ENCODE peak calls at places on chromosomes 11 and 22, in ten cellular contexts. One of them, this sample, is unnamed.

GRCh38 chr22:49925525-49926128 is 7.2 kb downstream of the CRELD2 start:
- DNase-seq in HCT116: no peak
- DNase-seq in A549: no peak
- DNase-seq in ovary: no peak
- DNase-seq in mesendoderm: no peak
- DNase-seq in left ventricle myocardium inferior: no peak
- DNase-seq in heart right ventricle: no peak
- DNase-seq in suprapubic skin: no peak
- DNase-seq in left lung: peak; percentile 70
- DNase-seq in tibial artery: no peak
- DNase-seq in this sample: no peak

GRCh38 chr11:14414470-14415461 is 55.8 kb upstream of the RRAS2 start:
- DNase-seq in HCT116: no peak
- DNase-seq in A549: no peak
- DNase-seq in ovary: no peak
- DNase-seq in mesendoderm: peak; percentile 56
- DNase-seq in left ventricle myocardium inferior: no peak
- DNase-seq in heart right ventricle: no peak
- DNase-seq in suprapubic skin: no peak
- DNase-seq in left lung: no peak
- DNase-seq in tibial artery: no peak
- DNase-seq in this sample: no peak

GRCh38 chr11:20415432-20415831 is 27.9 kb downstream of the PRMT3 start:
- DNase-seq in HCT116: no peak
- DNase-seq in A549: no peak
- DNase-seq in ovary: no peak
- DNase-seq in mesendoderm: no peak
- DNase-seq in left ventricle myocardium inferior: no peak
- DNase-seq in heart right ventricle: no peak
- DNase-seq in suprapubic skin: no peak
- DNase-seq in left lung: no peak
- DNase-seq in tibial artery: no peak
- DNase-seq in this sample: no peak

GRCh38 chr11:100205926-100206325 is 481.2 kb upstream of the ARHGAP42 start:
- DNase-seq in HCT116: no peak
- DNase-seq in A549: no peak
- DNase-seq in ovary: no peak
- DNase-seq in mesendoderm: no peak
- DNase-seq in left ventricle myocardium inferior: no peak
- DNase-seq in heart right ventricle: no peak
- DNase-seq in suprapubic skin: no peak
- DNase-seq in left lung: no peak
- DNase-seq in tibial artery: no peak
- DNase-seq in this sample: no peak

GRCh38 chr11:75600356-75600755 is 38.3 kb downstream of the SERPINH1 start:
- DNase-seq in HCT116: no peak
- DNase-seq in A549: no peak
- DNase-seq in ovary: no peak
- DNase-seq in mesendoderm: no peak
- DNase-seq in left ventricle myocardium inferior: no peak
- DNase-seq in heart right ventricle: no peak
- DNase-seq in suprapubic skin: no peak
- DNase-seq in left lung: no peak
- DNase-seq in tibial artery: no peak
- DNase-seq in this sample: no peak

GRCh38 chr11:101552893-101553292 is 30.9 kb downstream of the TRPC6 start:
- DNase-seq in HCT116: no peak
- DNase-seq in A549: no peak
- DNase-seq in ovary: no peak
- DNase-seq in mesendoderm: no peak
- DNase-seq in left ventricle myocardium inferior: no peak
- DNase-seq in heart right ventricle: no peak
- DNase-seq in suprapubic skin: no peak
- DNase-seq in left lung: no peak
- DNase-seq in tibial artery: no peak
- DNase-seq in this sample: no peak

GRCh38 chr11:128859563-128860441 is 7.3 kb downstream of the KCNJ1 start:
- DNase-seq in HCT116: peak; percentile 68
- DNase-seq in A549: peak; percentile 24
- DNase-seq in ovary: peak; percentile 41
- DNase-seq in mesendoderm: peak; percentile 85
- DNase-seq in left ventricle myocardium inferior: peak; percentile 76
- DNase-seq in heart right ventricle: peak; percentile 80
- DNase-seq in suprapubic skin: no peak
- DNase-seq in left lung: peak; percentile 93
- DNase-seq in tibial artery: peak; percentile 72
- DNase-seq in this sample: no peak

GRCh38 chr22:44033689-44034088 is 9.6 kb downstream of the PARVB start:
- DNase-seq in HCT116: no peak
- DNase-seq in A549: no peak
- DNase-seq in ovary: no peak
- DNase-seq in mesendoderm: peak; percentile 25
- DNase-seq in left ventricle myocardium inferior: no peak
- DNase-seq in heart right ventricle: no peak
- DNase-seq in suprapubic skin: no peak
- DNase-seq in left lung: peak; percentile 30
- DNase-seq in tibial artery: no peak
- DNase-seq in this sample: peak; percentile 82

GRCh38 chr11:64372802-64373597 is 14.0 kb downstream of the RPS6KA4 start:
- DNase-seq in HCT116: peak; percentile 92
- DNase-seq in A549: peak; percentile 88
- DNase-seq in ovary: no peak
- DNase-seq in mesendoderm: peak; percentile 37
- DNase-seq in left ventricle myocardium inferior: no peak
- DNase-seq in heart right ventricle: no peak
- DNase-seq in suprapubic skin: no peak
- DNase-seq in left lung: no peak
- DNase-seq in tibial artery: no peak
- DNase-seq in this sample: no peak

GRCh38 chr22:40485813-40486610 is 115.6 kb downstream of the SGSM3 start:
- DNase-seq in HCT116: no peak
- DNase-seq in A549: no peak
- DNase-seq in ovary: no peak
- DNase-seq in mesendoderm: no peak
- DNase-seq in left ventricle myocardium inferior: no peak
- DNase-seq in heart right ventricle: no peak
- DNase-seq in suprapubic skin: no peak
- DNase-seq in left lung: no peak
- DNase-seq in tibial artery: no peak
- DNase-seq in this sample: peak; percentile 75

GRCh38 chr22:44659140-44659539 is 42.9 kb upstream of the PRR5 start:
- DNase-seq in HCT116: no peak
- DNase-seq in A549: no peak
- DNase-seq in ovary: no peak
- DNase-seq in mesendoderm: no peak
- DNase-seq in left ventricle myocardium inferior: no peak
- DNase-seq in heart right ventricle: no peak
- DNase-seq in suprapubic skin: peak; percentile 70
- DNase-seq in left lung: peak; percentile 61
- DNase-seq in tibial artery: no peak
- DNase-seq in this sample: peak; percentile 40

GRCh38 chr11:3080733-3081385 is 23.6 kb upstream of the CARS1 start:
- DNase-seq in HCT116: no peak
- DNase-seq in A549: no peak
- DNase-seq in ovary: no peak
- DNase-seq in mesendoderm: no peak
- DNase-seq in left ventricle myocardium inferior: no peak
- DNase-seq in heart right ventricle: no peak
- DNase-seq in suprapubic skin: no peak
- DNase-seq in left lung: no peak
- DNase-seq in tibial artery: no peak
- DNase-seq in this sample: no peak

GRCh38 chr11:3080104-3080503 is 22.9 kb upstream of the CARS1 start:
- DNase-seq in HCT116: no peak
- DNase-seq in A549: no peak
- DNase-seq in ovary: no peak
- DNase-seq in mesendoderm: no peak
- DNase-seq in left ventricle myocardium inferior: no peak
- DNase-seq in heart right ventricle: no peak
- DNase-seq in suprapubic skin: no peak
- DNase-seq in left lung: no peak
- DNase-seq in tibial artery: no peak
- DNase-seq in this sample: no peak

GRCh38 chr11:3074912-3075589 is 17.8 kb upstream of the CARS1 start:
- DNase-seq in HCT116: no peak
- DNase-seq in A549: no peak
- DNase-seq in ovary: no peak
- DNase-seq in mesendoderm: no peak
- DNase-seq in left ventricle myocardium inferior: no peak
- DNase-seq in heart right ventricle: no peak
- DNase-seq in suprapubic skin: no peak
- DNase-seq in left lung: no peak
- DNase-seq in tibial artery: no peak
- DNase-seq in this sample: no peak

GRCh38 chr11:3077174-3077839 is 20.1 kb upstream of the CARS1 start:
- DNase-seq in HCT116: no peak
- DNase-seq in A549: no peak
- DNase-seq in ovary: no peak
- DNase-seq in mesendoderm: no peak
- DNase-seq in left ventricle myocardium inferior: no peak
- DNase-seq in heart right ventricle: no peak
- DNase-seq in suprapubic skin: no peak
- DNase-seq in left lung: no peak
- DNase-seq in tibial artery: no peak
- DNase-seq in this sample: no peak

GRCh38 chr11:3077846-3078440 is 20.7 kb upstream of the CARS1 start:
- DNase-seq in HCT116: no peak
- DNase-seq in A549: no peak
- DNase-seq in ovary: no peak
- DNase-seq in mesendoderm: no peak
- DNase-seq in left ventricle myocardium inferior: no peak
- DNase-seq in heart right ventricle: no peak
- DNase-seq in suprapubic skin: no peak
- DNase-seq in left lung: no peak
- DNase-seq in tibial artery: no peak
- DNase-seq in this sample: no peak
- H3K27ac ChIP-seq in HCT116: no peak overlapping the region
- H3K27ac ChIP-seq in A549: no peak overlapping the region
- H3K27ac ChIP-seq in ovary: no peak overlapping the region
- H3K27ac ChIP-seq in mesendoderm: no peak overlapping the region
- H3K27ac ChIP-seq in left ventricle myocardium inferior: no peak overlapping the region
- H3K27ac ChIP-seq in heart right ventricle: no peak overlapping the region
- H3K27ac ChIP-seq in suprapubic skin: no peak overlapping the region
- H3K27ac ChIP-seq in left lung: no peak overlapping the region
- H3K27ac ChIP-seq in tibial artery: no peak overlapping the region
- H3K27ac ChIP-seq in this sample: no peak overlapping the region

GRCh38 chr11:11442791-11443190 is 89.7 kb upstream of the CSNK2A3 start:
- DNase-seq in HCT116: no peak
- DNase-seq in A549: no peak
- DNase-seq in ovary: no peak
- DNase-seq in mesendoderm: no peak
- DNase-seq in left ventricle myocardium inferior: no peak
- DNase-seq in heart right ventricle: no peak
- DNase-seq in suprapubic skin: no peak
- DNase-seq in left lung: no peak
- DNase-seq in tibial artery: no peak
- DNase-seq in this sample: no peak

GRCh38 chr11:11445441-11446185 is 92.6 kb upstream of the CSNK2A3 start:
- DNase-seq in HCT116: no peak
- DNase-seq in A549: no peak
- DNase-seq in ovary: no peak
- DNase-seq in mesendoderm: no peak
- DNase-seq in left ventricle myocardium inferior: no peak
- DNase-seq in heart right ventricle: no peak
- DNase-seq in suprapubic skin: no peak
- DNase-seq in left lung: no peak
- DNase-seq in tibial artery: no peak
- DNase-seq in this sample: no peak

GRCh38 chr11:11444800-11445126 is 91.7 kb upstream of the CSNK2A3 start:
- DNase-seq in HCT116: no peak
- DNase-seq in A549: no peak
- DNase-seq in ovary: no peak
- DNase-seq in mesendoderm: no peak
- DNase-seq in left ventricle myocardium inferior: no peak
- DNase-seq in heart right ventricle: no peak
- DNase-seq in suprapubic skin: no peak
- DNase-seq in left lung: no peak
- DNase-seq in tibial artery: no peak
- DNase-seq in this sample: no peak

GRCh38 chr11:11446562-11446961 is 93.5 kb upstream of the CSNK2A3 start:
- DNase-seq in HCT116: no peak
- DNase-seq in A549: no peak
- DNase-seq in ovary: no peak
- DNase-seq in mesendoderm: peak; percentile 18
- DNase-seq in left ventricle myocardium inferior: no peak
- DNase-seq in heart right ventricle: no peak
- DNase-seq in suprapubic skin: no peak
- DNase-seq in left lung: no peak
- DNase-seq in tibial artery: no peak
- DNase-seq in this sample: no peak

GRCh38 chr11:11444027-11444799 is 91.2 kb upstream of the CSNK2A3 start:
- DNase-seq in HCT116: no peak
- DNase-seq in A549: no peak
- DNase-seq in ovary: no peak
- DNase-seq in mesendoderm: no peak
- DNase-seq in left ventricle myocardium inferior: no peak
- DNase-seq in heart right ventricle: no peak
- DNase-seq in suprapubic skin: no peak
- DNase-seq in left lung: no peak
- DNase-seq in tibial artery: no peak
- DNase-seq in this sample: peak; percentile 39
- H3K27ac ChIP-seq in HCT116: peak overlapping the region; percentile 10
- H3K27ac ChIP-seq in A549: peak overlapping the region; percentile 9
- H3K27ac ChIP-seq in ovary: no peak overlapping the region
- H3K27ac ChIP-seq in mesendoderm: no peak overlapping the region
- H3K27ac ChIP-seq in left ventricle myocardium inferior: peak overlapping the region; percentile 43
- H3K27ac ChIP-seq in heart right ventricle: peak overlapping the region; percentile 45
- H3K27ac ChIP-seq in suprapubic skin: no peak overlapping the region
- H3K27ac ChIP-seq in left lung: no peak overlapping the region
- H3K27ac ChIP-seq in tibial artery: peak overlapping the region; percentile 86
- H3K27ac ChIP-seq in this sample: peak overlapping the region; percentile 13

GRCh38 chr11:7571640-7572000 is 57.8 kb downstream of the PPFIBP2 start:
- DNase-seq in HCT116: peak; percentile 51
- DNase-seq in A549: peak; percentile 74
- DNase-seq in ovary: peak; percentile 68
- DNase-seq in mesendoderm: peak; percentile 92
- DNase-seq in left ventricle myocardium inferior: peak; percentile 65
- DNase-seq in heart right ventricle: peak; percentile 56
- DNase-seq in suprapubic skin: no peak
- DNase-seq in left lung: no peak
- DNase-seq in tibial artery: peak; percentile 71
- DNase-seq in this sample: peak; percentile 63
- H3K27ac ChIP-seq in HCT116: no peak overlapping the region
- H3K27ac ChIP-seq in A549: peak overlapping the region; percentile 85
- H3K27ac ChIP-seq in ovary: no peak overlapping the region
- H3K27ac ChIP-seq in mesendoderm: peak overlapping the region; percentile 68
- H3K27ac ChIP-seq in left ventricle myocardium inferior: peak overlapping the region; percentile 56
- H3K27ac ChIP-seq in heart right ventricle: no peak overlapping the region
- H3K27ac ChIP-seq in suprapubic skin: peak overlapping the region; percentile 64
- H3K27ac ChIP-seq in left lung: peak overlapping the region; percentile 24
- H3K27ac ChIP-seq in tibial artery: peak overlapping the region; percentile 13
- H3K27ac ChIP-seq in this sample: peak overlapping the region; percentile 51

DNA sequence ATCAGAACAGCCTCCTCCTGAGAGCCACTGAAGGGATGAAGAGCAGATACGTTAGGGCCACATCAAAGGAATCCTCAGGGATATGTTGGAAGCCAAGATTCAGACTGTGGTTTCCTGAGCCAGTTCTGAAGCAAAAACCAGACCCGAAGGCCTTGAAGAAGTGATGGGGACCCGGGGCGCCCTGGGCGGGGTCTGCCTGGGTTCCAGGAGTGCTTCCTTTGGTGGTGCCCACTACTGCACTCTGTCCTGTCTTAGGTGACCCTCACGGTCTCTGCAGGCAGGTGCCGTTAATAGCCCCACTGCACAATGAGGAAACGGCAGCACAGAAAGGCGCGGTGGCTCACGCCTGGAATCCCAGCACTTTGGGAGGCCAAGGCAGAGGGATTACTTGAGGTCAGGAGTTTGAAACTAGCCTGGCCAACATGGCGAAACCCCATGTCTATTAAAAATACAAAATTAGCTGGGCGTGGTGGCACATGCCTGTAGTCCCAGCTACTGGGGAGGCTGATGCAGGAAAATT is 12.9 kb upstream of the SH3BP1 start:
- DNase-seq in HCT116: no peak
- DNase-seq in A549: no peak
- DNase-seq in ovary: no peak
- DNase-seq in mesendoderm: no peak
- DNase-seq in left ventricle myocardium inferior: no peak
- DNase-seq in heart right ventricle: no peak
- DNase-seq in suprapubic skin: peak; percentile 62
- DNase-seq in left lung: no peak
- DNase-seq in tibial artery: no peak
- DNase-seq in this sample: no peak
- H3K27ac ChIP-seq in HCT116: no peak overlapping the region
- H3K27ac ChIP-seq in A549: no peak overlapping the region
- H3K27ac ChIP-seq in ovary: no peak overlapping the region
- H3K27ac ChIP-seq in mesendoderm: no peak overlapping the region
- H3K27ac ChIP-seq in left ventricle myocardium inferior: peak overlapping the region; percentile 64
- H3K27ac ChIP-seq in heart right ventricle: peak overlapping the region; percentile 76
- H3K27ac ChIP-seq in suprapubic skin: peak overlapping the region; percentile 53
- H3K27ac ChIP-seq in left lung: peak overlapping the region; percentile 65
- H3K27ac ChIP-seq in tibial artery: peak overlapping the region; percentile 58
- H3K27ac ChIP-seq in this sample: peak overlapping the region; percentile 47

This sample was measured in gastrocnemius medialis.